ENCODE peak calls at places on chromosomes 6 and 20, in four cellular contexts. One of them, this sample, is unnamed.

GRCh38 chr20:63497946-63498935 is 642 bp downstream of the EEF1A2 start:
- DNase-seq in GM12878: no peak
- DNase-seq in K562: peak; percentile 40
- DNase-seq in GM12891: no peak
- DNase-seq in this sample: no peak

GRCh38 chr6:71287038-71287437 is 1.6 kb upstream of the OGFRL1 start:
- DNase-seq in K562: no peak
- DNase-seq in GM12878: no peak
- DNase-seq in GM12891: no peak
- DNase-seq in this sample: no peak

GRCh38 chr6:126821706-126822105 is 296.8 kb upstream of the RSPO3 start:
- DNase-seq in GM12891: no peak
- DNase-seq in GM12878: no peak
- DNase-seq in K562: no peak
- DNase-seq in this sample: no peak

GRCh38 chr6:30259140-30260035 is 46.2 kb upstream of the TRIM26 start:
- DNase-seq in GM12891: peak; percentile 66
- DNase-seq in K562: no peak
- DNase-seq in GM12878: peak; percentile 74
- DNase-seq in this sample: peak; percentile 19

GRCh38 chr20:63114693-63115069 is 101.2 kb downstream of the YTHDF1 start:
- DNase-seq in GM12878: no peak
- DNase-seq in K562: no peak
- DNase-seq in GM12891: no peak
- DNase-seq in this sample: no peak

GRCh38 chr20:16388731-16389130 is 184.5 kb downstream of the KIF16B start:
- DNase-seq in GM12878: no peak
- DNase-seq in K562: no peak
- DNase-seq in GM12891: peak; percentile 21
- DNase-seq in this sample: no peak

GRCh38 chr6:109879521-109879920 is 98.6 kb upstream of the GPR6 start:
- DNase-seq in GM12891: no peak
- DNase-seq in K562: peak; percentile 8
- DNase-seq in GM12878: no peak
- DNase-seq in this sample: no peak

GRCh38 chr20:42656130-42656529 is 533.6 kb downstream of the PTPRT start:
- DNase-seq in GM12878: no peak
- DNase-seq in K562: no peak
- DNase-seq in GM12891: no peak
- DNase-seq in this sample: no peak

GRCh38 chr20:50323777-50324604 is 133.4 kb downstream of the CEBPB start:
- DNase-seq in GM12878: no peak
- DNase-seq in GM12891: no peak
- DNase-seq in K562: no peak
- DNase-seq in this sample: no peak

GRCh38 chr20:38113401-38114325 is 51.4 kb downstream of the TGM2 start:
- DNase-seq in GM12878: no peak
- DNase-seq in K562: peak; percentile 96
- DNase-seq in GM12891: no peak
- DNase-seq in this sample: peak; percentile 78

GRCh38 chr6:41074692-41075436 is 2.1 kb downstream of the NFYA start:
- DNase-seq in GM12891: no peak
- DNase-seq in GM12878: no peak
- DNase-seq in K562: no peak
- DNase-seq in this sample: no peak

GRCh38 chr6:18551228-18551627 is 164.1 kb downstream of the RNF144B start:
- DNase-seq in GM12878: no peak
- DNase-seq in K562: no peak
- DNase-seq in GM12891: no peak
- DNase-seq in this sample: no peak

GRCh38 chr20:3919352-3919751 is 30.2 kb downstream of the PANK2 start:
- DNase-seq in K562: no peak
- DNase-seq in GM12891: no peak
- DNase-seq in GM12878: no peak
- DNase-seq in this sample: no peak

GRCh38 chr6:4906942-4907300 is 96.9 kb downstream of the RPP40 start:
- DNase-seq in K562: no peak
- DNase-seq in GM12891: no peak
- DNase-seq in GM12878: no peak
- DNase-seq in this sample: no peak

GRCh38 chr6:106026748-106027147 is 59.4 kb upstream of the PRDM1 start:
- DNase-seq in GM12891: no peak
- DNase-seq in GM12878: peak; percentile 8
- DNase-seq in K562: no peak
- DNase-seq in this sample: no peak

GRCh38 chr6:46189726-46190125 is 18.9 kb upstream of the ENPP5 start:
- DNase-seq in GM12878: no peak
- DNase-seq in GM12891: no peak
- DNase-seq in K562: no peak
- DNase-seq in this sample: no peak

GRCh38 chr6:53986165-53986720 is 125.0 kb upstream of the MLIP start:
- DNase-seq in GM12891: no peak
- DNase-seq in K562: no peak
- DNase-seq in GM12878: no peak
- DNase-seq in this sample: no peak

GRCh38 chr6:125598422-125598821 is 151.0 kb upstream of the HEY2 start:
- DNase-seq in GM12891: no peak
- DNase-seq in K562: peak; percentile 33
- DNase-seq in GM12878: no peak
- DNase-seq in this sample: peak; percentile 96

GRCh38 chr6:65787787-65788186 is 80.8 kb upstream of the EYS start:
- DNase-seq in GM12878: no peak
- DNase-seq in K562: peak; percentile 9
- DNase-seq in GM12891: no peak
- DNase-seq in this sample: no peak

GRCh38 chr6:111810321-111811235 is 62.7 kb downstream of the FYN start:
- DNase-seq in K562: no peak
- DNase-seq in GM12878: no peak
- DNase-seq in GM12891: no peak
- DNase-seq in this sample: no peak

GRCh38 chr6:40482532-40482931 is 104.6 kb downstream of the LRFN2 start:
- DNase-seq in GM12878: no peak
- DNase-seq in K562: no peak
- DNase-seq in GM12891: no peak
- DNase-seq in this sample: no peak

GRCh38 chr6:136723780-136724179 is 68.5 kb downstream of the MAP3K5 start:
- DNase-seq in GM12891: no peak
- DNase-seq in GM12878: peak; percentile 53
- DNase-seq in K562: no peak
- DNase-seq in this sample: peak; percentile 56

GRCh38 chr20:17627101-17627950 is 54.7 kb downstream of the RRBP1 start:
- DNase-seq in GM12891: no peak
- DNase-seq in GM12878: no peak
- DNase-seq in K562: no peak
- DNase-seq in this sample: peak; percentile 84

GRCh38 chr6:101085327-101085726 is 204.2 kb upstream of the ASCC3 start:
- DNase-seq in GM12878: no peak
- DNase-seq in K562: no peak
- DNase-seq in GM12891: no peak
- DNase-seq in this sample: no peak

GRCh38 chr6:10163159-10163962 is 251.5 kb downstream of the TFAP2A start:
- DNase-seq in K562: peak; percentile 22
- DNase-seq in GM12878: no peak
- DNase-seq in GM12891: no peak
- DNase-seq in this sample: no peak

GRCh38 chr20:58233881-58234528 is 5.6 kb upstream of the ANKRD60 start:
- DNase-seq in GM12878: no peak
- DNase-seq in GM12891: no peak
- DNase-seq in K562: peak; percentile 64
- DNase-seq in this sample: peak; percentile 17

GRCh38 chr6:85490516-85491248 is 40.8 kb downstream of the NT5E start:
- DNase-seq in GM12878: no peak
- DNase-seq in K562: no peak
- DNase-seq in GM12891: no peak
- DNase-seq in this sample: no peak

GRCh38 chr20:58458342-58459057 is 56.7 kb downstream of the APCDD1L start:
- DNase-seq in GM12878: peak; percentile 89
- DNase-seq in GM12891: peak; percentile 66
- DNase-seq in K562: no peak
- DNase-seq in this sample: no peak

GRCh38 chr20:64140956-64141355 is 23.3 kb upstream of the MYT1 start:
- DNase-seq in GM12878: no peak
- DNase-seq in K562: no peak
- DNase-seq in GM12891: no peak
- DNase-seq in this sample: no peak

GRCh38 chr20:53869466-53870258 is 200.7 kb downstream of the BCAS1 start:
- DNase-seq in GM12878: peak; percentile 91
- DNase-seq in K562: peak; percentile 90
- DNase-seq in GM12891: no peak
- DNase-seq in this sample: peak; percentile 63

GRCh38 chr20:21265457-21266190 is 37.5 kb upstream of the XRN2 start:
- DNase-seq in GM12891: no peak
- DNase-seq in K562: no peak
- DNase-seq in GM12878: no peak
- DNase-seq in this sample: no peak
- TF ChIP-seq SPI1 in GM12891: no peak
- TF ChIP-seq SPI1 in K562: no peak
- TF ChIP-seq SPI1 in GM12878: no peak
- TF ChIP-seq SPI1 in this sample: no peak

GRCh38 chr6:138959521-138959920 is 28.5 kb downstream of the REPS1 start:
- DNase-seq in GM12878: no peak
- DNase-seq in GM12891: no peak
- DNase-seq in K562: no peak
- DNase-seq in this sample: no peak

GRCh38 chr6:138956244-138956924 is 31.7 kb downstream of the REPS1 start:
- DNase-seq in GM12891: no peak
- DNase-seq in K562: no peak
- DNase-seq in GM12878: no peak
- DNase-seq in this sample: no peak

GRCh38 chr6:138957903-138958302 is 30.1 kb downstream of the REPS1 start:
- DNase-seq in GM12891: no peak
- DNase-seq in K562: no peak
- DNase-seq in GM12878: no peak
- DNase-seq in this sample: no peak

GRCh38 chr6:138958595-138958994 is 29.5 kb downstream of the REPS1 start:
- DNase-seq in GM12878: no peak
- DNase-seq in GM12891: no peak
- DNase-seq in K562: no peak
- DNase-seq in this sample: no peak

DNA sequence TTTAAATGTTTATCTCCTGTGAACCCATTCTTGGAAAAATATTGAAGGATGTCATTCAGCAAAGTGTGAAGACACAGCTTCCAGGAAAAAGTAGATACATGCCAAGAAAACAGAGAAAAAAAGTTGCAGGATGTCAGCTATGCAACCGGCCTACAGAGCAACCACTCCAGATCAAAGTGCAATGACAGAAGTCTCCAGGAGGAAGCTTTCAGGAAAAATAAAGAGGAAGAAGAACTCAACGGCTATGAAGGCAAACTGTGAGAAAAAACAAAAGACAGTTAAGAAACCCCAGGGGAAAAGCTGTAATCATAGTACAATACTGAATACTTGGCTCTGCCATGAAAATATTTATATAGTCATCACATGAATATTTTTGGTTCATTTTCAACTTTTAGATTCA is 30.6 kb downstream of the REPS1 start:
- DNase-seq in GM12891: no peak
- DNase-seq in K562: peak; percentile 35
- DNase-seq in GM12878: no peak
- DNase-seq in this sample: peak; percentile 41
- TF ChIP-seq SPI1 in GM12891: no peak
- TF ChIP-seq SPI1 in K562: no peak
- TF ChIP-seq SPI1 in GM12878: no peak
- TF ChIP-seq SPI1 in this sample: peak; percentile 34

DNA sequence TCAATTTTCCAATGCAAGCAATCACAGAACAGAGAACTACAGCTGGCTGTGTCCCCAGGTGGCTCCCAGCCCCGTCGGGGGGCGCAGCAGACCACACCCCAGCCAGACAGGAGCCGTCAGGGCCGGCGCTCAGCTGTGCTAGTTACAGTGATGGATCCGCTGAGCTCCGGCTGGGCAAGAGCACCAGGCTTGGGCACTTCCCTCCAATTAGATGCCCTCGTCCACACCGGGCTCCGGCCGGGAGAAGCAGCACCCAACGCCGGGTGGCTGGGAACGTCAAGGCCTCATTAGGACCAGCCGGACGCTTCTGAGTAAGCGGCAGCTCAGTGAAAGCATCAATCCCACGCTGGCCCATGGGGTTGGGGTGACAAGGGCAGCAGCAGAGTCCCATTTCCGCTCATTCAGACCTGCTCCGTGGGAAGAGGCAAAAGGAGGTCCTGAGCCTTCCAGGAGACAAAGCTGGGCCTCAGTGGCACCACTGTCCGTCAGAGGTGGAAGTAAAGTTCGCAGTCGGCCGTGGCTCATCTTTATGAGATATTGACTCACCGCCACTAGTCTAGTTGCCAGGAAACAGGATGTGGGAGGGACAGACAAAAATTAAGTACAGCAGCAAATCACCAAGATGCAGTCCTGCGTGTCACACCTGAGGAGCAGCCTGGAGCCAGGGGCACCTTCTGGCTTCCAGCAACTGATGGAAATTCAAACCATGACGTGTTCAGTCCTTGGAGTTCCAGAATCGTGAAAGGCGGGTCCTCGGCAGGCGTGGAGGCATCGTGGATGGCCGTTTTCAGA is 164.1 kb downstream of the TAF4 start:
- DNase-seq in GM12878: no peak
- DNase-seq in GM12891: no peak
- DNase-seq in K562: no peak
- DNase-seq in this sample: no peak
- TF ChIP-seq SPI1 in GM12878: no peak
- TF ChIP-seq SPI1 in GM12891: no peak
- TF ChIP-seq SPI1 in K562: no peak
- TF ChIP-seq SPI1 in this sample: no peak

DNA sequence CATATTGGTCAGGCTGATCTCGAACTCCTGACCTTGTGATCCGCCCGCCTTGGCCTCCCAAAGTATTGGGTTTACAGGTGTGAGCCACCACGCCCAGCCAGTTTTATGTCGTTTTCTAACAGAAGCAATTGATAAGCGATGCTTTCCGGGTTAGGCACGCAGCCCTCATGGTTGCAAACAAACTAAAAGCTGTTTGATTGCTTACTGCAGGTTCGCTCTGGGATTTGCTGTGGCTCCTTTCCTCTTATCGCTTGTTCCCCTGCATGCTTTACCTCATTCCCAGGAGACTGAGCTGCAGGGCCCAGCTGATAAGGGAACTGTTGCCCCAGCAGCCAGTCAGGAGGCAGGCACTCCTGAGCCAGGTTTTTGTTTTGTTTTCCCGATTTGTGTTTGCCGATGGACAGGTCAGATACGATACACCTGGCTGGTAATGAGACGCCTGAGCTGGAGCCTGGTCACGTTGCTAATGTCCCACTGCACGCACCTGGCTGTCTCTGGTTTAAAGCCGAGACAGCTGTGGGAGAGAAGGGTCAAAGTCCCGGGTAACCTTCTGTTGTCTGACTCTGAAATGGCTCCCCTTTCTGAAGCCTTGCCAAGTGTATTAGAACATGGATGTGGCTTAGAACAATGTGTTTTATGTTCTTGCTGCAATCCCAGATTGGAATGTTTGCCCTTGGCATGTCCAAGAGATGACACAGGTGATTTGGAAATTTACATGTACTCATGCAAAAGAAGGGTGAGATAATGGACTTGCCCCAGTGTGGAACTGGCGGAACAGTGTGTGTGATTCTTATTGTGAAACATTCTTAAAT is 19.9 kb downstream of the DSP start:
- DNase-seq in GM12891: no peak
- DNase-seq in K562: peak; percentile 56
- DNase-seq in GM12878: no peak
- DNase-seq in this sample: no peak
- TF ChIP-seq SPI1 in GM12891: no peak
- TF ChIP-seq SPI1 in K562: no peak
- TF ChIP-seq SPI1 in GM12878: no peak
- TF ChIP-seq SPI1 in this sample: no peak

This sample was measured in HL-60.